ENCODE peak calls at places on chromosomes 2 and 18, in six cellular contexts. One of them, this sample, is unnamed. For H3K36me3, the result is how much of the 10 kb centered on the place peaks cover.

GRCh38 chr18:56067216-56067611 is 479.2 kb upstream of the TCF4 start:
- DNase-seq in cardiac muscle cell: no peak
- DNase-seq in tibial nerve: no peak
- DNase-seq in upper lobe of left lung: no peak
- DNase-seq in ovary: no peak
- DNase-seq in GM23248: peak
- DNase-seq in this sample: no peak

GRCh38 chr2:39568116-39568515 is 97.6 kb upstream of the TMEM178A start:
- DNase-seq in cardiac muscle cell: no peak
- DNase-seq in tibial nerve: no peak
- DNase-seq in upper lobe of left lung: no peak
- DNase-seq in ovary: no peak
- DNase-seq in GM23248: no peak
- DNase-seq in this sample: no peak

GRCh38 chr18:31042391-31043181 is at the start of gene DSC3:
- DNase-seq in cardiac muscle cell: peak
- DNase-seq in tibial nerve: no peak
- DNase-seq in upper lobe of left lung: peak
- DNase-seq in ovary: no peak
- DNase-seq in GM23248: no peak
- DNase-seq in this sample: no peak

GRCh38 chr2:127428057-127428814 is 10.0 kb downstream of the PROC start:
- DNase-seq in cardiac muscle cell: no peak
- DNase-seq in tibial nerve: no peak
- DNase-seq in upper lobe of left lung: peak
- DNase-seq in ovary: peak
- DNase-seq in GM23248: no peak
- DNase-seq in this sample: no peak

GRCh38 chr2:109380502-109381326 is 233.1 kb downstream of the SEPTIN10 start:
- DNase-seq in cardiac muscle cell: no peak
- DNase-seq in tibial nerve: no peak
- DNase-seq in upper lobe of left lung: no peak
- DNase-seq in ovary: peak
- DNase-seq in GM23248: no peak
- DNase-seq in this sample: no peak

GRCh38 chr2:176997074-176997791 is 215.4 kb upstream of the HNRNPA3 start:
- DNase-seq in cardiac muscle cell: no peak
- DNase-seq in tibial nerve: no peak
- DNase-seq in upper lobe of left lung: no peak
- DNase-seq in ovary: no peak
- DNase-seq in GM23248: peak
- DNase-seq in this sample: peak

GRCh38 chr2:1538663-1539062 is 125.4 kb downstream of the TPO start:
- DNase-seq in cardiac muscle cell: peak
- DNase-seq in tibial nerve: no peak
- DNase-seq in upper lobe of left lung: no peak
- DNase-seq in ovary: no peak
- DNase-seq in GM23248: peak
- DNase-seq in this sample: peak

GRCh38 chr2:133215477-133215876 is 352.8 kb downstream of the NCKAP5 start:
- DNase-seq in cardiac muscle cell: no peak
- DNase-seq in tibial nerve: no peak
- DNase-seq in upper lobe of left lung: no peak
- DNase-seq in ovary: no peak
- DNase-seq in GM23248: no peak
- DNase-seq in this sample: no peak

GRCh38 chr2:219488844-219489194 is 9.9 kb upstream of the GMPPA start:
- DNase-seq in cardiac muscle cell: no peak
- DNase-seq in tibial nerve: no peak
- DNase-seq in upper lobe of left lung: no peak
- DNase-seq in ovary: no peak
- DNase-seq in GM23248: no peak
- DNase-seq in this sample: no peak
- H3K27ac ChIP-seq in cardiac muscle cell: no peak
- H3K27ac ChIP-seq in tibial nerve: no peak
- H3K27ac ChIP-seq in upper lobe of left lung: no peak
- H3K27ac ChIP-seq in ovary: no peak
- H3K27ac ChIP-seq in GM23248: no peak
- H3K27ac ChIP-seq in this sample: no peak

GRCh38 chr2:24365051-24365450 is 4.7 kb upstream of the ITSN2 start:
- DNase-seq in cardiac muscle cell: no peak
- DNase-seq in tibial nerve: peak
- DNase-seq in upper lobe of left lung: peak
- DNase-seq in ovary: peak
- DNase-seq in GM23248: peak
- DNase-seq in this sample: no peak
- H3K4me3 ChIP-seq in cardiac muscle cell: no peak
- H3K4me3 ChIP-seq in tibial nerve: no peak
- H3K4me3 ChIP-seq in upper lobe of left lung: no peak
- H3K4me3 ChIP-seq in ovary: no peak
- H3K4me3 ChIP-seq in GM23248: no peak
- H3K4me3 ChIP-seq in this sample: no peak

GRCh38 chr18:50272593-50272992 is 6.3 kb upstream of the CFAP53 start:
- DNase-seq in cardiac muscle cell: no peak
- DNase-seq in tibial nerve: no peak
- DNase-seq in upper lobe of left lung: no peak
- DNase-seq in ovary: no peak
- DNase-seq in GM23248: no peak
- DNase-seq in this sample: no peak
- H3K36me3 ChIP-seq in cardiac muscle cell: half or more
- H3K36me3 ChIP-seq in tibial nerve: half or more
- H3K36me3 ChIP-seq in upper lobe of left lung: under half
- H3K36me3 ChIP-seq in ovary: under half
- H3K36me3 ChIP-seq in GM23248: under half
- H3K36me3 ChIP-seq in this sample: half or more

DNA sequence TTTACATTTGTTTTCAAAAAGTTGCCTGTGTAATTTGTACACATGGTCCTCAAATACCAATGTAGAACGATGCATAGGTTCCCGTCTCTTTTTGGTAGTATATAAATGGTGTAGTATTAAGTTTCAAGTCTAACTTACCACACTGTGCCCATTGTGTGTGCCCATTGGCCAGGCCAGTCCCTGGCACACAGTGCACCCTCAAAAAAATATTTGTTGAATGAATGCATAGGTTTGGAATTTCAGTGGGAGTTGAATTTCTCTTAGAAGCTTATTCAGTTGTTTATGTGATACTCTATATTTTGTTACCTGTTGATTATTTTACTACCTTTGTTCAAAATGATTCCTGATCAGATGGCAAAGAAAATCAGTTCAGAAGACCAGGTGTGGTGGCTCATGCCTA is 30.1 kb downstream of the IDH1 start:
- DNase-seq in cardiac muscle cell: no peak
- DNase-seq in tibial nerve: no peak
- DNase-seq in upper lobe of left lung: no peak
- DNase-seq in ovary: no peak
- DNase-seq in GM23248: peak
- DNase-seq in this sample: no peak
- H3K27ac ChIP-seq in cardiac muscle cell: no peak
- H3K27ac ChIP-seq in tibial nerve: no peak
- H3K27ac ChIP-seq in upper lobe of left lung: no peak
- H3K27ac ChIP-seq in ovary: no peak
- H3K27ac ChIP-seq in GM23248: no peak
- H3K27ac ChIP-seq in this sample: no peak

DNA sequence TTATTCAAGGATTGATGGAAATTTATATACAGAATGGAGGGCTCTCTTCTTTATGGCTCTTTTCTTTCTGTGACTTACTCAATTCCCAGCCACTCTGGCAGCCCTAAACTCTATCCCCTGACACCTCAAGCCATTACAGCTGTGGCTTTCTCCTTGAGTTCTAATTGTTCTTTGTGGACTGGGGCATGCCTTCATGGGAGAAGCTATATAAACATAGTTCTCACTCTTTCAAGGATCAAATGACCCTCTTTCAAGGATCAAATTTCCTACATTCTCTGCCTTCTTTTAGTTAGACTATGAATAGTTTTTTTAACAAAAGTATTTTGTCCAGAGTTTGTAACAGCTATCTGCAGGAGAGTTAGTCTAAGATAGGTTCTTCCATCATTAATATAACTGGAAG is 232.9 kb upstream of the REV1 start:
- DNase-seq in cardiac muscle cell: no peak
- DNase-seq in tibial nerve: no peak
- DNase-seq in upper lobe of left lung: no peak
- DNase-seq in ovary: no peak
- DNase-seq in GM23248: no peak
- DNase-seq in this sample: no peak
- H3K4me3 ChIP-seq in cardiac muscle cell: no peak
- H3K4me3 ChIP-seq in tibial nerve: no peak
- H3K4me3 ChIP-seq in upper lobe of left lung: no peak
- H3K4me3 ChIP-seq in ovary: no peak
- H3K4me3 ChIP-seq in GM23248: no peak
- H3K4me3 ChIP-seq in this sample: no peak

GRCh38 chr2:216215991-216216390 is 106.8 kb downstream of the XRCC5 start:
- DNase-seq in cardiac muscle cell: peak
- DNase-seq in tibial nerve: no peak
- DNase-seq in upper lobe of left lung: no peak
- DNase-seq in ovary: no peak
- DNase-seq in GM23248: peak
- DNase-seq in this sample: no peak

GRCh38 chr2:216214768-216215167 is 105.6 kb downstream of the XRCC5 start:
- DNase-seq in cardiac muscle cell: no peak
- DNase-seq in tibial nerve: no peak
- DNase-seq in upper lobe of left lung: no peak
- DNase-seq in ovary: no peak
- DNase-seq in GM23248: no peak
- DNase-seq in this sample: no peak

GRCh38 chr2:216211141-216211540 is 102.0 kb downstream of the XRCC5 start:
- DNase-seq in cardiac muscle cell: no peak
- DNase-seq in tibial nerve: no peak
- DNase-seq in upper lobe of left lung: no peak
- DNase-seq in ovary: no peak
- DNase-seq in GM23248: peak
- DNase-seq in this sample: no peak

GRCh38 chr2:216210711-216211131 is 101.6 kb downstream of the XRCC5 start:
- DNase-seq in cardiac muscle cell: no peak
- DNase-seq in tibial nerve: no peak
- DNase-seq in upper lobe of left lung: no peak
- DNase-seq in ovary: no peak
- DNase-seq in GM23248: peak
- DNase-seq in this sample: no peak

DNA sequence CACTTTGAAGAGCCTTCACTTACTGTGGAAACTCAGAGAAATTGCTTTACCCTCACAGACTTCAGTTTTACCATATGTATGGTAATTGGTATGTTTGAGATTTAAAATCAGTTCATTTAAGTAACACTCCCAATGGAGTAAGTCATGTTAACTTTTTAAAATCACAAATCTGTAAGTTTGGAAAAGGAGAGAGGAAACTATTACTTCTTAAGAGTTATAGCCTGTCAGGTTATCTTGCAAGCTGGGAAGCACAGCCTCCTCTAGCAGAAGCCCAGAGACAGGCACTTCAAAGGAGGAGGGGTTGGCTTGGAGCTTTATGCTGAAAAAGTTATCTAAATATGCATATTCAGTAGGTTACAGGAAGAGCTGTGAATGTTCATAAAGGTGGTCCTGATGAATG is 102.5 kb downstream of the XRCC5 start:
- DNase-seq in cardiac muscle cell: no peak
- DNase-seq in tibial nerve: no peak
- DNase-seq in upper lobe of left lung: no peak
- DNase-seq in ovary: no peak
- DNase-seq in GM23248: no peak
- DNase-seq in this sample: no peak
- H3K36me3 ChIP-seq in cardiac muscle cell: under half
- H3K36me3 ChIP-seq in tibial nerve: under half
- H3K36me3 ChIP-seq in upper lobe of left lung: under half
- H3K36me3 ChIP-seq in ovary: under half
- H3K36me3 ChIP-seq in GM23248: under half
- H3K36me3 ChIP-seq in this sample: under half

GRCh38 chr2:237859533-237860272 is at the start of gene RAMP1:
- DNase-seq in cardiac muscle cell: peak
- DNase-seq in tibial nerve: no peak
- DNase-seq in upper lobe of left lung: peak
- DNase-seq in ovary: peak
- DNase-seq in GM23248: peak
- DNase-seq in this sample: no peak

GRCh38 chr2:237858294-237859081 is 935 bp upstream of the RAMP1 start:
- DNase-seq in cardiac muscle cell: peak
- DNase-seq in tibial nerve: peak
- DNase-seq in upper lobe of left lung: no peak
- DNase-seq in ovary: peak
- DNase-seq in GM23248: peak
- DNase-seq in this sample: peak

GRCh38 chr2:237861875-237862527 is 2.6 kb downstream of the RAMP1 start:
- DNase-seq in cardiac muscle cell: no peak
- DNase-seq in tibial nerve: no peak
- DNase-seq in upper lobe of left lung: no peak
- DNase-seq in ovary: no peak
- DNase-seq in GM23248: peak
- DNase-seq in this sample: no peak

GRCh38 chr2:237859082-237859433 is 365 bp upstream of the RAMP1 start:
- DNase-seq in cardiac muscle cell: no peak
- DNase-seq in tibial nerve: no peak
- DNase-seq in upper lobe of left lung: peak
- DNase-seq in ovary: no peak
- DNase-seq in GM23248: no peak
- DNase-seq in this sample: no peak

DNA sequence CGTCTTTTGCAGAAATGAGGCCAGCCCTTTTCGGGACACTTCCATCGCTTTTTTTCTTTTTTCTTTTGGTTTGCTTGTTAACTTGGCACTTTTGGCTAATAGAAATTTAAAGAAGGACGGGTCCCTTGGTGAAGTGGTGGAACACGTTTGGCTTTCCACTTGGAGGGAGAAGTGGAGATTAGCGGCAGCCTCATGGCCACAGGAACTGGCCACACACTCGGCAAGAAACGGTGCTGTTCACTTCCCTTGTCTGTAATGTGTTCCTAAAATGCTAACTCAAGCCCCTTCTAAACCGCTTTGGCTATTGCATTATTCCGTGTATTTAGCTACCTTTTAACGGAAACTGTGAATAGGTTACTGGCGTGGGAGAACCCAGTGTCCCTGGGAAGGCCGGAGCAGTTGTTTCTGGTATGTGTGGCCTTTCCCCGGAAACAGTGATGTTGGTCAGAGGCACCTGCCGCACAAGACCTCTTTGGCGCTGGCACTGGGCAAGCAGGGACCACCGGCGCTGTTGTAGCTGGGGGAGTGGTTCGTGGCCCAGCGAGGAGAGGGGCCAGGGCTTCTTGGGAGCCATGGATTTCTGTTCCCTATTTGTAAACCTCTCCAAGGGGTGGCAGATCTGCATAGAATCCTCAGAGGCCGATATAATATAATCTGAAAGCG is 981 bp downstream of the RAMP1 start:
- DNase-seq in cardiac muscle cell: no peak
- DNase-seq in tibial nerve: no peak
- DNase-seq in upper lobe of left lung: peak
- DNase-seq in ovary: peak
- DNase-seq in GM23248: no peak
- DNase-seq in this sample: no peak
- H3K27ac ChIP-seq in cardiac muscle cell: no peak
- H3K27ac ChIP-seq in tibial nerve: peak
- H3K27ac ChIP-seq in upper lobe of left lung: no peak
- H3K27ac ChIP-seq in ovary: peak
- H3K27ac ChIP-seq in GM23248: no peak
- H3K27ac ChIP-seq in this sample: no peak